ENCODE peak calls at places on chromosomes 1 and 21, in eight cellular contexts. One of them, this sample, is unnamed.

GRCh38 chr1:164644774-164645634 is 86.0 kb downstream of the PBX1 start:
- DNase-seq in HL-60: no peak
- DNase-seq in Calu3: peak; percentile 23
- DNase-seq in ovary: no peak
- DNase-seq in lower lobe of right lung: no peak
- DNase-seq in WTC11: no peak
- DNase-seq in GM13977: no peak
- DNase-seq in gastrocnemius medialis: peak; percentile 50
- DNase-seq in this sample: no peak

GRCh38 chr1:17170571-17170970 is 34.4 kb upstream of the PADI1 start:
- DNase-seq in Calu3: no peak
- DNase-seq in gastrocnemius medialis: no peak
- DNase-seq in WTC11: no peak
- DNase-seq in ovary: no peak
- DNase-seq in lower lobe of right lung: no peak
- DNase-seq in HL-60: no peak
- DNase-seq in GM13977: no peak
- DNase-seq in this sample: peak; percentile 77

GRCh38 chr1:27655151-27655929 is 16.7 kb downstream of the IFI6 start:
- DNase-seq in lower lobe of right lung: no peak
- DNase-seq in HL-60: no peak
- DNase-seq in gastrocnemius medialis: no peak
- DNase-seq in Calu3: no peak
- DNase-seq in GM13977: no peak
- DNase-seq in ovary: no peak
- DNase-seq in WTC11: no peak
- DNase-seq in this sample: no peak

GRCh38 chr1:94650301-94650700 is 108.7 kb upstream of the F3 start:
- DNase-seq in gastrocnemius medialis: no peak
- DNase-seq in ovary: no peak
- DNase-seq in HL-60: no peak
- DNase-seq in GM13977: no peak
- DNase-seq in lower lobe of right lung: no peak
- DNase-seq in WTC11: no peak
- DNase-seq in Calu3: no peak
- DNase-seq in this sample: no peak

GRCh38 chr1:167635233-167635648 is 5.2 kb downstream of the RCSD1 start:
- DNase-seq in lower lobe of right lung: no peak
- DNase-seq in GM13977: no peak
- DNase-seq in WTC11: peak; percentile 71
- DNase-seq in HL-60: no peak
- DNase-seq in ovary: no peak
- DNase-seq in Calu3: no peak
- DNase-seq in gastrocnemius medialis: peak; percentile 67
- DNase-seq in this sample: no peak

GRCh38 chr1:169106095-169106920 is at the start of gene ATP1B1:
- DNase-seq in gastrocnemius medialis: peak; percentile 89
- DNase-seq in Calu3: peak; percentile 98
- DNase-seq in lower lobe of right lung: peak; percentile 93
- DNase-seq in GM13977: peak; percentile 97
- DNase-seq in WTC11: peak; percentile 93
- DNase-seq in ovary: peak; percentile 90
- DNase-seq in HL-60: peak; percentile 41
- DNase-seq in this sample: no peak

GRCh38 chr1:43277116-43277876 is 7.5 kb downstream of the TMEM125 start:
- DNase-seq in lower lobe of right lung: peak; percentile 37
- DNase-seq in GM13977: no peak
- DNase-seq in Calu3: no peak
- DNase-seq in WTC11: no peak
- DNase-seq in gastrocnemius medialis: no peak
- DNase-seq in ovary: no peak
- DNase-seq in HL-60: no peak
- DNase-seq in this sample: no peak

GRCh38 chr1:147389532-147390184 is 147.2 kb downstream of the CHD1L start:
- DNase-seq in Calu3: peak; percentile 32
- DNase-seq in WTC11: no peak
- DNase-seq in HL-60: peak; percentile 7
- DNase-seq in GM13977: peak; percentile 66
- DNase-seq in lower lobe of right lung: no peak
- DNase-seq in gastrocnemius medialis: no peak
- DNase-seq in ovary: no peak
- DNase-seq in this sample: peak; percentile 2

GRCh38 chr21:35159881-35160280 is 110.8 kb upstream of the RUNX1 start:
- DNase-seq in ovary: no peak
- DNase-seq in Calu3: no peak
- DNase-seq in lower lobe of right lung: no peak
- DNase-seq in GM13977: no peak
- DNase-seq in gastrocnemius medialis: no peak
- DNase-seq in WTC11: no peak
- DNase-seq in HL-60: no peak
- DNase-seq in this sample: no peak

GRCh38 chr1:116031299-116031698 is 55.0 kb downstream of the SLC22A15 start:
- DNase-seq in Calu3: no peak
- DNase-seq in GM13977: no peak
- DNase-seq in gastrocnemius medialis: no peak
- DNase-seq in lower lobe of right lung: no peak
- DNase-seq in WTC11: no peak
- DNase-seq in HL-60: no peak
- DNase-seq in ovary: no peak
- DNase-seq in this sample: no peak

GRCh38 chr1:150798509-150798908 is 9.6 kb downstream of the CTSK start:
- DNase-seq in Calu3: no peak
- DNase-seq in HL-60: no peak
- DNase-seq in WTC11: no peak
- DNase-seq in GM13977: no peak
- DNase-seq in gastrocnemius medialis: no peak
- DNase-seq in ovary: no peak
- DNase-seq in lower lobe of right lung: no peak
- DNase-seq in this sample: no peak

GRCh38 chr1:46131727-46132528 is 501 bp downstream of the PIK3R3 start:
- DNase-seq in gastrocnemius medialis: peak; percentile 22
- DNase-seq in GM13977: no peak
- DNase-seq in Calu3: peak; percentile 9
- DNase-seq in HL-60: no peak
- DNase-seq in WTC11: no peak
- DNase-seq in lower lobe of right lung: no peak
- DNase-seq in ovary: peak; percentile 21
- DNase-seq in this sample: no peak
- TF ChIP-seq CTCF in gastrocnemius medialis: no peak
- TF ChIP-seq CTCF in GM13977: no peak
- TF ChIP-seq CTCF in Calu3: no peak
- TF ChIP-seq CTCF in HL-60: no peak
- TF ChIP-seq CTCF in WTC11: no peak
- TF ChIP-seq CTCF in lower lobe of right lung: no peak
- TF ChIP-seq CTCF in ovary: no peak
- TF ChIP-seq CTCF in this sample: no peak

DNA sequence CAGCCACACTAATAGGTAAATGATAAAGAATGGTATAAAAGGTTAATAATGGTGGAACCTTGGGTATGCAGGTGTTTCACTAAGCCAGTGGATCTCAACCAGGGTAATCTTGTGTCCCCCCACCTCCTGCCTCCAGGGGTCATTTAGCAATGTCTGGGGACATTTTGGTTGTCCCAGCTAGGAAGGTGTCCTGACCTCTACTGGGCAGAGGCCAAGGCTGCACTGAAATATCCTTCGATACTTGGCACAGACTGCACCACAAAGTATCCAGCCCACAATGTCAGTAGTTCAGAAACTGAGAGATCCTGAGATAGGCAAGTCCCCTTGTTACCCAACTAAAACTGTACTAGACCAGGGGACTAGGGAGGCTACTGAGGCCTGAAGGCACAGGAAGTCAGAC is 113.6 kb upstream of the TIAM1 start:
- DNase-seq in lower lobe of right lung: no peak
- DNase-seq in gastrocnemius medialis: no peak
- DNase-seq in GM13977: no peak
- DNase-seq in ovary: no peak
- DNase-seq in WTC11: peak; percentile 41
- DNase-seq in HL-60: no peak
- DNase-seq in Calu3: no peak
- DNase-seq in this sample: no peak
- TF ChIP-seq CTCF in lower lobe of right lung: no peak
- TF ChIP-seq CTCF in gastrocnemius medialis: no peak
- TF ChIP-seq CTCF in GM13977: no peak
- TF ChIP-seq CTCF in ovary: no peak
- TF ChIP-seq CTCF in WTC11: peak; percentile 11
- TF ChIP-seq CTCF in HL-60: no peak
- TF ChIP-seq CTCF in Calu3: no peak
- TF ChIP-seq CTCF in this sample: no peak

GRCh38 chr1:31790140-31790539 is 25.7 kb downstream of the SPOCD1 start:
- DNase-seq in lower lobe of right lung: peak; percentile 30
- DNase-seq in Calu3: no peak
- DNase-seq in gastrocnemius medialis: no peak
- DNase-seq in ovary: peak; percentile 14
- DNase-seq in WTC11: peak; percentile 1
- DNase-seq in HL-60: no peak
- DNase-seq in GM13977: no peak
- DNase-seq in this sample: no peak

GRCh38 chr1:31788138-31788824 is 24.1 kb upstream of the ADGRB2 start:
- DNase-seq in GM13977: peak; percentile 97
- DNase-seq in WTC11: peak; percentile 97
- DNase-seq in HL-60: peak; percentile 84
- DNase-seq in gastrocnemius medialis: peak; percentile 79
- DNase-seq in Calu3: peak; percentile 96
- DNase-seq in lower lobe of right lung: peak; percentile 95
- DNase-seq in ovary: peak; percentile 96
- DNase-seq in this sample: peak; percentile 50

GRCh38 chr1:31790641-31791091 is 25.2 kb downstream of the SPOCD1 start:
- DNase-seq in gastrocnemius medialis: no peak
- DNase-seq in lower lobe of right lung: peak; percentile 46
- DNase-seq in GM13977: no peak
- DNase-seq in Calu3: no peak
- DNase-seq in ovary: peak; percentile 32
- DNase-seq in HL-60: no peak
- DNase-seq in WTC11: peak; percentile 8
- DNase-seq in this sample: no peak

GRCh38 chr1:31788825-31789256 is 24.7 kb upstream of the ADGRB2 start:
- DNase-seq in gastrocnemius medialis: no peak
- DNase-seq in Calu3: no peak
- DNase-seq in ovary: no peak
- DNase-seq in WTC11: no peak
- DNase-seq in GM13977: no peak
- DNase-seq in lower lobe of right lung: no peak
- DNase-seq in HL-60: no peak
- DNase-seq in this sample: peak; percentile 28

DNA sequence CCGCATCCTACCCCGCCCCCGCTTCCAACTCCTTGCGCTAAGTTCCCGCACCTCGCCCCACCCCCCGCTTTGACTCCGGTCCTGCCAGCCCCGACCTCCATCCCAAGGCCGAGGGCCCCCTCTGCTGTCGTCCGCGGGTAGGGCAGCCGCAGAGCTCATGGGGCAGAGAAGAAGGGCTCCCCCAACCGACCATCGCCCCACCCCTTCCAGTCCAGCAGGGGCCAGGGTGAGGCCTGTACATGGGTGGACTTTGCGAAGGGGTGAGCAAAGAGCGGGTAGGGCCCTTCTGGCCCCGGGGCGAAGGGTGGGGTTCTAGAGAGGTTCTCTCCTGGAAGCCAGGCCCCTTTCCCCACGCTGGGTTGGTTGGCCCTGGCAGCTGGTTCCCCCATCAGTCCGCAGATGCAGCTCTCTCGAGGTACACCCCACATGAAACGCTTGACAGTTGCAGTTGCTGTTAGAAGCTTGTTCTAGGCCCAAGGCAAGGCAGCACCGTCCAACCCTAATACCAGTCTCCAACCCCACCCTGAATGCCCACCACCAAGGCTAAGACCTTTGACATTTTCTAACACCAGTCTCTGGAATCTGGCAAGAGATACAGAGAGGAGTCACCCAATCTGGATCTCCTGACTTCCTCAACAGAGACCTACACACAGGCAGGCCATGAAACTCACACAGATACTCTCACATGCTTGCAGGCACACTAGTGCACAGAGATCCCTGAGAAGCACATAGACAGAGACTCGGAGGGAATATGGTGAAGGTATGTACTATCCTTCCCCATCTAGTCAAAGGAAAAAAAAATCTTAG is 25.3 kb upstream of the ADGRB2 start:
- DNase-seq in WTC11: peak; percentile 100
- DNase-seq in gastrocnemius medialis: peak; percentile 88
- DNase-seq in Calu3: peak; percentile 99
- DNase-seq in HL-60: peak; percentile 74
- DNase-seq in GM13977: peak; percentile 95
- DNase-seq in lower lobe of right lung: peak; percentile 96
- DNase-seq in ovary: peak; percentile 97
- DNase-seq in this sample: peak; percentile 37
- TF ChIP-seq CTCF in WTC11: peak; percentile 70
- TF ChIP-seq CTCF in gastrocnemius medialis: peak; percentile 91
- TF ChIP-seq CTCF in Calu3: peak; percentile 87
- TF ChIP-seq CTCF in HL-60: peak; percentile 39
- TF ChIP-seq CTCF in GM13977: peak; percentile 100
- TF ChIP-seq CTCF in lower lobe of right lung: peak; percentile 81
- TF ChIP-seq CTCF in ovary: peak; percentile 79
- TF ChIP-seq CTCF in this sample: peak; percentile 99

DNA sequence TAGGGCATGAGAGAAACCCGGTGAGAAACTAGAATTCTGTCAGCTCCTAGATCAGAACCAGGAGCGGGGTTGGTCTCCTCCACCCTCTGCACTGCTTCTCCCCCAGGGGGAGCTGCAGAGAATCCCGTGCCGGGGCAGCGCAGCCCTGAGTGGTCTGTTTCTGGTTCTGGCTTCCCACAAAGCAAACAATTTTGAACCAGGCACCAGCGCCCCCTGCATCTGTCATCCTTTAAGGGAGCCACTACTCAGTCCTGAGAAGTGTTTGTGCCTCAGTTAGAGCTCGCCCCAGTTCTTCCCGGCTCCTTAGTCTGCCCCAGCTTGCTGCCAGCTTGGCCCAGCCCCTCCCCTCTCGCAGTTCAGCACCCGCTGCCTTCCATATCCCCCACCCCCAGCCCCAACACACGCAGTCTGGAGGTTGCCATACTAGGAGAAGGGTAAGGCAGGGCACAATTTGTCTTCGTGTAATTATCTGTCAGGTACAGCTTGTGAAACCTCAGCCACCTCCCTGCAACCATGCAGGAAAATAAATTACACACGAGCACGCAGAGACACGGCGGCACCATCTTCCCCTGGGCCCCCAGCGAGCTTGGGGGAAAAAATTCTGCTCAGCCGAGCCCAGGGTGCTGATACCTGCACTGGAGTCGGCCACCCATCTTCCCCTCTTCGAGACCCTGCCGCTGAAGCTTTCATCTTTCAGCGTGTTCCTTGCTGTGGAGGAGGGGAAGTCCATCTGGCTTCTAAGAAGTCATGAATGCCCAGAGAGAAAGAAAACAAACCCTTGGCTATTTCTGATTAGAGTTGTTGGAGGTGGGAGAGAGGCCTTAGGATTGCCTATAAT is 62.6 kb upstream of the CD1D start:
- DNase-seq in HL-60: no peak
- DNase-seq in Calu3: peak; percentile 52
- DNase-seq in lower lobe of right lung: no peak
- DNase-seq in gastrocnemius medialis: no peak
- DNase-seq in GM13977: no peak
- DNase-seq in WTC11: peak; percentile 87
- DNase-seq in ovary: peak; percentile 51
- DNase-seq in this sample: no peak
- TF ChIP-seq CTCF in HL-60: no peak
- TF ChIP-seq CTCF in Calu3: no peak
- TF ChIP-seq CTCF in lower lobe of right lung: peak; percentile 49
- TF ChIP-seq CTCF in gastrocnemius medialis: no peak
- TF ChIP-seq CTCF in GM13977: peak; percentile 35
- TF ChIP-seq CTCF in WTC11: no peak
- TF ChIP-seq CTCF in ovary: peak; percentile 21
- TF ChIP-seq CTCF in this sample: peak; percentile 71

This sample was measured in BJ.